ENCODE peak calls at places on chromosomes 1 and 21, in four cellular contexts. X is AG04450, A is hepatocyte, T is psoas muscle. Y is an unnamed sample.

GRCh38 chr21:44757731-44758130 is 43.9 kb downstream of the UBE2G2 start:
- DNase-seq in A (no peak), X (no peak), T (no peak), Y (no peak)

GRCh38 chr1:15429701-15430149 is 8.5 kb upstream of the CTRC start:
- DNase-seq in A (no peak), T (no peak), X (no peak), Y (no peak)

GRCh38 chr21:35256468-35256988 is 207.4 kb upstream of the RUNX1 start:
- DNase-seq in X (peak), T (peak), A (peak), Y (no peak)

GRCh38 chr1:200317236-200317635 is 92.6 kb downstream of the ZNF281 start:
- DNase-seq in T (no peak), A (no peak), X (peak), Y (no peak)

GRCh38 chr1:196399713-196400112 is 208.5 kb downstream of the KCNT2 start:
- DNase-seq in A (no peak), X (no peak), T (no peak), Y (no peak)

GRCh38 chr1:190904091-190904695 is 426.5 kb upstream of the BRINP3 start:
- DNase-seq in A (no peak), T (no peak), X (peak), Y (no peak)

GRCh38 chr21:27649746-27650145 is 682.9 kb upstream of the ADAMTS5 start:
- DNase-seq in X (no peak), A (no peak), T (no peak), Y (no peak)

GRCh38 chr1:2314803-2315710 is 76.3 kb downstream of the MORN1 start:
- DNase-seq in A (peak), T (peak), X (no peak), Y (peak)

GRCh38 chr1:81915937-81916336 is 115.2 kb downstream of the ADGRL2 start:
- DNase-seq in X (no peak), A (no peak), T (no peak), Y (no peak)

GRCh38 chr1:171753685-171754380 is 12.0 kb upstream of the VAMP4 start:
- DNase-seq in X (no peak), A (no peak), T (no peak), Y (no peak)

GRCh38 chr21:40783404-40783803 is 63.6 kb downstream of the DSCAM start:
- DNase-seq in T (no peak), A (no peak), X (no peak), Y (no peak)

GRCh38 chr1:6071219-6071618 is 25.5 kb downstream of the KCNAB2 start:
- DNase-seq in X (no peak), A (no peak), T (no peak), Y (no peak)

GRCh38 chr1:220565670-220566069 is 37.7 kb downstream of the MARK1 start:
- DNase-seq in T (no peak), A (no peak), X (no peak), Y (no peak)

GRCh38 chr1:211910917-211911485 is 80.4 kb upstream of the LPGAT1 start:
- DNase-seq in X (no peak), A (no peak), T (no peak), Y (no peak)

GRCh38 chr1:53576381-53576801 is 117.2 kb downstream of the DMRTB1 start:
- DNase-seq in X (no peak), T (no peak), A (no peak), Y (no peak)

GRCh38 chr1:37930246-37931142 is 16.4 kb downstream of the INPP5B start:
- DNase-seq in X (no peak), T (no peak), A (peak), Y (peak)

GRCh38 chr1:96522927-96523326 is 198.7 kb upstream of the PTBP2 start:
- DNase-seq in X (no peak), T (no peak), A (no peak), Y (no peak)

GRCh38 chr1:41461790-41462679 is 22.4 kb downstream of the EDN2 start:
- DNase-seq in X (no peak), T (no peak), A (peak), Y (no peak)

GRCh38 chr1:198937231-198938031 is 298.6 kb downstream of the PTPRC start:
- DNase-seq in T (no peak), A (peak), X (peak), Y (peak)

GRCh38 chr1:92968138-92969032 is 7.1 kb upstream of the DIPK1A start:
- DNase-seq in A (no peak), T (no peak), X (no peak), Y (no peak)
- TF ChIP-seq CTCF in A (peak), T (peak), X (peak), Y (peak)

GRCh38 chr1:30725450-30726095 is 2.2 kb upstream of the MATN1 start:
- DNase-seq in T (no peak), X (no peak), A (no peak), Y (no peak)

GRCh38 chr1:30723296-30723897 is at the start of gene MATN1:
- DNase-seq in T (no peak), X (no peak), A (no peak), Y (no peak)

GRCh38 chr1:30722175-30722537 is 1.2 kb downstream of the MATN1 start:
- DNase-seq in X (no peak), T (peak), A (no peak), Y (no peak)

GRCh38 chr1:30724655-30725421 is 1.5 kb upstream of the MATN1 start:
- DNase-seq in X (no peak), A (no peak), T (no peak), Y (no peak)

GRCh38 chr1:30724175-30724574 is 790 bp upstream of the MATN1 start:
- DNase-seq in X (no peak), T (peak), A (no peak), Y (no peak)
- TF ChIP-seq CTCF in X (peak), T (no peak), A (no peak), Y (peak)

DNA sequence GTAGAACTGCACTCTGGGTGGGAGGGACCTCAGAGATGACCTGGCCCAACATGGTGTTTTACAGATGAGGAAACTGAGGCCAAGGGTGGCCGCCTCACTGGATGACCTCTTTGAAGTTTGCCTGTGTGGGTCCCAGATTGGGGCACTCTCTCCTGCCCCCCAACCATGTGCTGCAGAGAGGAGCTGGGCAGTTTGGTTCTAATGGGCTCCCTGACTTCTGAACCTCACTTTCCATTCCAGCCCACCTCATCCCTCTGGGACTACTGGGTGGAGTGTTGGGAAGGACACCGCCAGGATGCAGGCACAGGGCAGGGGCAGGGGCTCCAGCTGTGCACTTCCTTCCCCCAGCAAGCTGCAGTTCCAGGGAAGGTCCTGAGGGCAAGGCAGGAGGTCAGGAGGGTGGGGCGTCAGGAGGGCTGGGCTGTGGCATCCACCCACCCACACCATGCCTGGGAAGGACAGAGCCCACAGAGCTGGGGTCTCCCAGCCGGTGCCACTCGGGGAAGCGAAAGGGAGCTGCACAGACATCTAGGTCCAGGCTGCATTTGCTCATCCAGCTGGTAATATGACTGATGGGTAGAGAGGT is 10.3 kb upstream of the EPS8L3 start:
- DNase-seq in X (no peak), T (no peak), A (no peak), Y (no peak)
- TF ChIP-seq CTCF in X (no peak), T (no peak), A (no peak), Y (peak)

GRCh38 chr1:231416896-231417295 is 5.2 kb downstream of the EGLN1 start:
- DNase-seq in X (no peak), A (no peak), T (no peak), Y (no peak)

GRCh38 chr1:231414260-231415016 is 7.6 kb downstream of the EGLN1 start:
- DNase-seq in X (no peak), T (peak), A (no peak), Y (no peak)

GRCh38 chr1:231417503-231417902 is 4.6 kb downstream of the EGLN1 start:
- DNase-seq in X (no peak), A (no peak), T (no peak), Y (no peak)

GRCh38 chr1:231413749-231414082 is 8.4 kb downstream of the EGLN1 start:
- DNase-seq in X (no peak), T (no peak), A (no peak), Y (no peak)

GRCh38 chr1:231415018-231415583 is 7.0 kb downstream of the EGLN1 start:
- DNase-seq in X (no peak), T (no peak), A (no peak), Y (no peak)
- TF ChIP-seq CTCF in X (no peak), T (no peak), A (no peak), Y (no peak)

GRCh38 chr1:71721532-71721931 is 560.8 kb downstream of the NEGR1 start:
- DNase-seq in A (no peak), T (no peak), X (no peak), Y (no peak)
- TF ChIP-seq CTCF in A (no peak), T (no peak), X (no peak), Y (no peak)

DNA sequence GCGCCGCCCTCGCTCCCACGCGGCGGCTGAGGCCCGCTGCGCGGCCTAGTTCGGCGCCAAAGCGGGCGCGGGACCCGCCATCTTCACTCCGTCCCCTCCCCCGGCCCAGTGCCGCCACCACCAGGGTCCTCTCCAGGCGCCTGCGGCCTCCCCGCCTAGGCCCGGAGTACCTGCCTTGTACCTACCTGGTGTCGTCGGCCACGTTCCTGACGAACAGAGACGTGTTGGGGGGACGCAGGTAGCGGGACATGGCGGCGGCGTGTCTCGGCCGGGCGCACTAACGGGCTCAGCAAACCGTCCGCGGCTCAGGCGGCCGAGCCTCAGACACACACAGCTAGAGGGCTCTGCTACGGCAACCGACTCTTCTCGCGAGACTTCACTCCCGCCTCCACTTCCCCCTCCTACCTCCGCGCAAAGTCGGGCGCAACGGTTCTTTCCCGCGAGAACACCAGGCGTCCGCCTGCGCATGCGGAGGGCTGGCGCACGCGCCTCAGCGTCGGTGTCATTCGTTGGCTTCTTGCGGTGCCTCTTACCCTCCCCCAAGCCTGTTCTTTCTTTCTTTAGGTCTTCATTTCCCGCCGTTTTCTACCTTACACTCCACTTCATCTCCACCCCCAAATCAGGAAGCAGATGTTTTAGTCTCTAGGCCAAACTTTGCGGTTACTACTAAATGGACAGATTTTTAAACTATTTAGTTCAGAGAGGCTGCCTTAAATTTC is at the start of gene SRSF10:
- DNase-seq in X (peak), A (peak), T (peak), Y (peak)
- TF ChIP-seq CTCF in X (peak), A (peak), T (peak), Y (no peak)

DNA sequence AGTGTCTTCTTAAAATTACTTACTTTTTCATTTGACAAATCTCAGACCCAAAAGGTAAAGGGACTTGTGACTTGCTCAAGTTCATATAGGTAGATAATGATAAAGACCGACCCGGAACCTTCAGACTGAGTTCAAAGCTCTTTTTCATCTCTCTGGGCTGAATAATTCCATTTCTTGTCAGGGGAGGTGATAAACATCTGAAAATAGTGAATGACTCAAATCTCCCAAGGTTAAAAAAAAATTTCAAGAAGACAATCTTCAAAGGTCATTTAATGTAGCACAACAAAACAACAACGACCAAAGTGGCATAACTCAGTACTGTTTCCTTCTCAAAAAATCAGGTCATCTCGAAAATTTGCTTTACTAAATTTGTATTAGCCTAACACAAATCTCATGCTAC is 20.6 kb downstream of the LUZP1 start:
- DNase-seq in T (no peak), A (no peak), X (no peak), Y (no peak)
- TF ChIP-seq CTCF in T (no peak), A (no peak), X (no peak), Y (no peak)